ENCODE peak calls at places on chromosomes 7 and 10, in six cellular contexts. Q, I, G, X, C and F are unnamed samples.

GRCh38 chr7:139783647-139784385 is 6.0 kb upstream of the HIPK2 start:
- DNase-seq in X (no peak), G (no peak), Q (no peak), C (no peak), I (no peak), F (no peak)

GRCh38 chr10:34200355-34200901 is 614.7 kb downstream of the PARD3 start:
- DNase-seq in I (peak), Q (no peak), C (no peak), X (no peak), G (no peak), F (no peak)

GRCh38 chr10:52566471-52567246 is 205.9 kb downstream of the MBL2 start:
- DNase-seq in G (no peak), X (no peak), I (no peak), Q (peak), C (no peak), F (no peak)

GRCh38 chr10:93469454-93469853 is 12.7 kb downstream of the MYOF start:
- DNase-seq in X (no peak), C (no peak), I (no peak), G (no peak), Q (no peak), F (no peak)

GRCh38 chr10:62264702-62265436 is 3.8 kb downstream of the RTKN2 start:
- DNase-seq in I (peak), C (no peak), G (no peak), Q (peak), X (no peak), F (peak)

GRCh38 chr10:61464461-61465215 is 11.5 kb upstream of the TMEM26 start:
- DNase-seq in G (no peak), I (no peak), C (no peak), Q (peak), X (no peak), F (no peak)

GRCh38 chr10:89337493-89337892 is 9.7 kb downstream of the IFIT3 start:
- DNase-seq in C (no peak), X (no peak), I (no peak), Q (peak), G (no peak), F (no peak)

GRCh38 chr10:119859422-119860258 is 13.0 kb downstream of the MCMBP start:
- DNase-seq in Q (peak), C (no peak), X (no peak), G (no peak), I (peak), F (no peak)